ENCODE peak calls at places on chromosomes 6 and 20, in six cellular contexts. B is HepG2, H is HCT116, Z is SK-N-SH, J is K562, L is GM12878. S is an unnamed sample.
A peak's percentile ranks its signal among the peaks of the same experiment; 100 is the strongest.

GRCh38 chr6:146047356-146047755 is 18.5 kb downstream of the GRM1 start:
- DNase-seq in J (no peak), L (no peak), Z (no peak), H (no peak), B (no peak), S (no peak)

GRCh38 chr20:48681201-48681881 is 146.5 kb downstream of the PREX1 start:
- DNase-seq in Z (no peak), J (no peak), L (no peak), H (no peak), B (no peak), S (no peak)

GRCh38 chr6:20200761-20201160 is 11.5 kb downstream of the MBOAT1 start:
- DNase-seq in H (no peak), Z (no peak), B (no peak), L (no peak), J (peak; percentile 33), S (no peak)

GRCh38 chr20:60964911-60965310 is 287.1 kb upstream of the CDH4 start:
- DNase-seq in J (no peak), L (no peak), Z (no peak), H (no peak), B (no peak), S (no peak)

GRCh38 chr6:32151885-32152311 is at the start of gene PRRT1:
- DNase-seq in H (no peak), J (no peak), L (no peak), B (no peak), Z (peak; percentile 60), S (no peak)

GRCh38 chr6:132863895-132864294 is 49.5 kb downstream of the RPS12 start:
- DNase-seq in L (no peak), H (no peak), J (no peak), Z (no peak), B (no peak), S (no peak)

GRCh38 chr20:54356726-54357235 is 118.6 kb upstream of the DOK5 start:
- DNase-seq in J (no peak), Z (no peak), L (no peak), B (no peak), H (no peak), S (no peak)

GRCh38 chr6:147699637-147700036 is 191.1 kb downstream of the SAMD5 start:
- DNase-seq in Z (no peak), L (no peak), B (no peak), H (peak; percentile 34), J (no peak), S (no peak)

GRCh38 chr20:24045621-24046020 is 57.0 kb upstream of the GGTLC1 start:
- DNase-seq in J (no peak), H (no peak), Z (no peak), L (no peak), B (no peak), S (no peak)

GRCh38 chr6:79066828-79067227 is 11.2 kb downstream of the PHIP start:
- DNase-seq in J (no peak), L (no peak), H (no peak), B (no peak), Z (no peak), S (no peak)

GRCh38 chr6:52233975-52234823 is 10.1 kb downstream of the IL17F start:
- DNase-seq in H (peak; percentile 52), B (peak; percentile 68), Z (peak; percentile 53), L (no peak), J (peak; percentile 65), S (peak; percentile 15)

GRCh38 chr6:161268526-161269210 is 5.2 kb downstream of the AGPAT4 start:
- DNase-seq in J (peak; percentile 78), L (no peak), H (no peak), Z (no peak), B (no peak), S (no peak)

GRCh38 chr6:38773338-38773737 is 58.2 kb downstream of the DNAH8 start:
- DNase-seq in H (peak; percentile 47), J (peak; percentile 59), Z (no peak), L (no peak), B (peak; percentile 19), S (peak; percentile 2)

GRCh38 chr6:161393839-161394364 is 120.0 kb upstream of the AGPAT4 start:
- DNase-seq in L (peak; percentile 43), J (peak; percentile 86), H (peak; percentile 75), B (peak; percentile 71), Z (peak; percentile 66), S (peak; percentile 67)

GRCh38 chr6:140253096-140253495 is 878.6 kb upstream of the CITED2 start:
- DNase-seq in Z (no peak), L (no peak), B (no peak), J (no peak), H (no peak), S (no peak)

GRCh38 chr20:51609251-51609650 is 66.7 kb upstream of the NFATC2 start:
- DNase-seq in Z (no peak), H (no peak), J (no peak), B (no peak), L (no peak), S (no peak)

GRCh38 chr6:12270551-12271228 is 19.5 kb upstream of the EDN1 start:
- DNase-seq in L (no peak), J (no peak), Z (no peak), B (no peak), H (no peak), S (no peak)

GRCh38 chr6:60867548-60867947 is 1418.5 kb downstream of the KHDRBS2 start:
- DNase-seq in Z (no peak), B (no peak), J (no peak), H (no peak), L (no peak), S (no peak)

GRCh38 chr6:169370666-169371343 is 117.2 kb upstream of the THBS2 start:
- DNase-seq in J (no peak), L (no peak), B (no peak), Z (no peak), H (no peak), S (no peak)

GRCh38 chr6:84151669-84152068 is 75.8 kb downstream of the CEP162 start:
- DNase-seq in L (no peak), H (no peak), Z (no peak), J (no peak), B (no peak), S (no peak)

GRCh38 chr6:107599043-107599442 is 109.1 kb downstream of the SOBP start:
- DNase-seq in Z (no peak), B (no peak), L (no peak), H (no peak), J (no peak), S (no peak)

GRCh38 chr20:60250251-60250650 is 292.0 kb downstream of the CDH26 start:
- DNase-seq in Z (no peak), B (no peak), H (no peak), L (no peak), J (no peak), S (no peak)

GRCh38 chr6:13813011-13813410 is 1.3 kb downstream of the MCUR1 start:
- DNase-seq in H (no peak), L (no peak), J (peak; percentile 18), Z (no peak), B (no peak), S (no peak)

DNA sequence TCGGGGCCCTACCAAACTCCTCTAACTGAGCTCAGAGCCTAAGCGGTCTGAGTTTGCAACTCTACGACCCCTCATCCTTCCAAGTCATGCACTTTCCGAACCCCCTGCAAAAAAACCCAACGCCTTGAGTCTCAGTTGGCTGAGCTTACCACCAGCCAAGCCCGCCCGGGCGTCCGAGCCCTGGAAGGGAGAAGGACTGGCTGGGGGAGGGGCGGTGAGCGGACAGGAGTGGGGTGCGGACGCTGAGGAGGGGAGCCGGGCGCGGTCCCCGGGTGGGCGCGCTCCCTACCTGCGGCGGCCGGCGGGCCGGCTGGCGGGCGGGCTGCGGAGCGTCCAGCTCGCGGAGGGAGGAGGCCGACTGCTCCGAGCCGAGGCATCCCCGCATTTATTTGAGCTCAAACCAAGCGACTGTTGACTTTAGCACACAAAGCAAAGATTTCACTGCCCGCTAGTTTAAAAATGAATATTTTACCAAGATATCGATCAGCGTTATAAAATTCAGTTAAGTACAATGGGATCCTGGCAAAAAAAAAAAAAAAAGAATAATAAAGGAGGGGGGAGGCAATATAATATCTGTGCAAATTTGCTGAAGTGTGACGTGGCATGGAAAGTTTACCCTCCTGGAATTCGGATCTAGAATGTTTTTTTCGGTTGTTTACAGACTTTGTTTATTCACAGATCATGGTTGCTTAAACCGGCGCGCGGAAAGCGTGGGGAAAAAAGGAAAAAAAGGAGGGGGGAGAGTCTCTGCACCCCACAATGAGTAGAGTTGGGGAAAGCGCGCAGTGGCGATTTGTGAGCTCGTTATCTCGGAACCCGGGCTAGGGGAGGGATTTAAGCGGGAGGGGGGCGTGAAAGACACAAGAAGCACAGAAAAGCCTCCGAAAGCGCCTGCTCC is 5.9 kb downstream of the FOXA2 start:
- DNase-seq in L (no peak), J (no peak), Z (no peak), B (peak; percentile 76), H (no peak), S (no peak)
- H3K4me1 ChIP-seq in L (peaks cover 17% of the 10 kb centered on the region), J (no peaks in the 10 kb centered on the region), Z (no peaks in the 10 kb centered on the region), B (peaks cover 77% of the 10 kb centered on the region), H (no peaks in the 10 kb centered on the region), S (peaks cover 58% of the 10 kb centered on the region)

DNA sequence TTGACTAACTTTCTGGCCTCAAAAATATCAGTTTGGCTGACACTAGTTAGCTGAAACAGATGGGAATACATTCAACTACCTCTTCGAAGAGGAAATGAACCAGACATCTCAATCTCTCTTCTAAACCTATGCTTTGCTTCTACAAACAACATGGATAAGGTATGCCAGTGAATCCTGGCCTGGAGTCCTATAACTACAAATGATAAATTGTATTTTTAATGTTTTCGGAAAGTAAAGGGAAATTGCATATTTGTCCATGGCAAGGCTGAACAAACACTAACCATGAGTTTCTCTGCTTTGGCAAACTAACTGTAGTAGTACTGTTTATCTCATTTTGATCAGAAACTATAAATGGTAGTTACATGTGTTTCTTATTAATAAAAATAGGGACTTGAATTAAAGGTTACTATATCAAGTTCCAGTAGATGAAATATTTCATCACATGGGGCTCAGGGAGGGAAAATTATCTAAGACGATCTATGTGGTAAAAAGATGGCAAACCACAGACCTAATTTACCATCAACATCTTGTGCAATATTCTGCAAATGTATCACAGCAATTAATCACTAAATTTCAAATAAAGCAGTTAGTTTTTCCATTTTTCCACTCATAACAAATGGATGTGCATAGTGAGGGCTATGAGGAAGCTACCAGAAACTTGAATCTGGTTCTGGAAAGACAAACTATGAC is 76.8 kb downstream of the COL12A1 start:
- DNase-seq in L (no peak), Z (no peak), J (no peak), H (no peak), B (no peak), S (no peak)
- TF ChIP-seq REST in L (no peak), Z (no peak), J (no peak), H (no peak), B (no peak), S (no peak)

DNA sequence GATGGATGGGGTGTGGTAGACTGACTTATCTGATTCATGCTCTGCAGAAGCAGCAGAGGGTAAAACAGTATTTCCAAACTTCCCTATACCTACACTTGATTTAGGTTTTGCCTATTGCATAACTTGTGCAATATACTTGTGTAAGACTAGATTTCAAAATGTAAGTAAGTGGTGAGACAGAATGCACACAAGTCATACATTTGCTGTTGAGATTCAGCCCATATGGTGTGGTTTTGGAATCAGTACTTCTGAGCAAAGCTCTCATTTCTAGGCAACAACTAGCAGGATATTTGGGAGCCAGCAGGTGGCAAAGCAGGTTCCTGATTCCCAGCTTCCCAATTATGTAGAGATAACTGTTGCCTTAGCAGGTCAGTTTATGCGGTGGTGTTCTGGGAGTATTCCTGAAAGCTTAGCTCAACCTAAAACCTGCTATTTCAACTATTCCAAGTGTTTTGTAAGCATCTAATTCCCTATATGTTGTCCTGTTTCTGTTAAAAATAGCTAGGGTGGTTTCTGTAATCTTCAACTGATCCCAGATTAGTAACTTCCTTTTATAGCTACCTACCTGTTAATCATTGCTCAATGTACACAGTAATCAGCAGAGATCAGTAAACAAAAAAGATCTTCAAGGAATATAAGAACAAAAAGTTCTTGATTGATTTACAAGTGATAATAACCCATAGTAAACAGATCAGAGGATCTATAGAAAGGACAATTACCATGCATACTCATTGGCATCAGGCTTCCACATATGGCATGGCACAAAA is 8.5 kb upstream of the FABP7 start:
- DNase-seq in J (no peak), H (no peak), L (no peak), B (peak; percentile 25), Z (no peak), S (no peak)
- TF ChIP-seq SIN3A in J (no peak), H (no peak), L (no peak), B (no peak), Z (no peak), S (no peak)

GRCh38 chr6:6614965-6615304 is 26.4 kb downstream of the LY86 start:
- DNase-seq in B (no peak), H (no peak), L (no peak), J (no peak), Z (no peak), S (no peak)
- H3K4me1 ChIP-seq in B (no peaks in the 10 kb centered on the region), H (no peaks in the 10 kb centered on the region), L (peaks cover 17% of the 10 kb centered on the region), J (no peaks in the 10 kb centered on the region), Z (no peaks in the 10 kb centered on the region), S (no peaks in the 10 kb centered on the region)

S was measured in Panc1.